ENCODE peak calls at places on chromosomes 16 and 17, in nine cellular contexts. One of them, this sample, is unnamed.

GRCh38 chr16:1812732-1813163 is 13.9 kb downstream of the HAGH start:
- DNase-seq in adrenal gland: peak; percentile 55
- DNase-seq in psoas muscle: no peak
- DNase-seq in A549: peak; percentile 80
- DNase-seq in BE2C: peak; percentile 79
- DNase-seq in progenitor cell of endocrine pancreas: no peak
- DNase-seq in H1: no peak
- DNase-seq in upper lobe of right lung: peak; percentile 92
- DNase-seq in fibroblast of lung: peak; percentile 89
- DNase-seq in this sample: no peak

GRCh38 chr17:17355426-17355825 is 52.3 kb downstream of the NT5M start:
- DNase-seq in upper lobe of right lung: peak; percentile 46
- DNase-seq in adrenal gland: no peak
- DNase-seq in H1: no peak
- DNase-seq in progenitor cell of endocrine pancreas: no peak
- DNase-seq in fibroblast of lung: no peak
- DNase-seq in BE2C: no peak
- DNase-seq in A549: no peak
- DNase-seq in psoas muscle: no peak
- DNase-seq in this sample: no peak

GRCh38 chr17:14197582-14197981 is 39.1 kb downstream of the CDRT15 start:
- DNase-seq in progenitor cell of endocrine pancreas: no peak
- DNase-seq in H1: no peak
- DNase-seq in upper lobe of right lung: no peak
- DNase-seq in A549: no peak
- DNase-seq in adrenal gland: no peak
- DNase-seq in BE2C: no peak
- DNase-seq in fibroblast of lung: no peak
- DNase-seq in psoas muscle: no peak
- DNase-seq in this sample: no peak

GRCh38 chr17:77011173-77012011 is 129.4 kb upstream of the SEC14L1 start:
- DNase-seq in A549: peak; percentile 65
- DNase-seq in BE2C: peak; percentile 72
- DNase-seq in upper lobe of right lung: no peak
- DNase-seq in adrenal gland: peak; percentile 43
- DNase-seq in fibroblast of lung: peak; percentile 62
- DNase-seq in progenitor cell of endocrine pancreas: no peak
- DNase-seq in psoas muscle: no peak
- DNase-seq in H1: peak; percentile 86
- DNase-seq in this sample: no peak

GRCh38 chr17:76000016-76000754 is 470 bp upstream of the CDK3 start:
- DNase-seq in progenitor cell of endocrine pancreas: peak; percentile 50
- DNase-seq in A549: peak; percentile 73
- DNase-seq in H1: peak; percentile 97
- DNase-seq in adrenal gland: peak; percentile 33
- DNase-seq in psoas muscle: peak; percentile 58
- DNase-seq in fibroblast of lung: peak; percentile 28
- DNase-seq in upper lobe of right lung: no peak
- DNase-seq in BE2C: peak; percentile 80
- DNase-seq in this sample: no peak

GRCh38 chr16:67170948-67171649 is 761 bp downstream of the NOL3 start:
- DNase-seq in A549: peak; percentile 51
- DNase-seq in psoas muscle: no peak
- DNase-seq in upper lobe of right lung: no peak
- DNase-seq in progenitor cell of endocrine pancreas: no peak
- DNase-seq in adrenal gland: no peak
- DNase-seq in BE2C: no peak
- DNase-seq in fibroblast of lung: peak; percentile 46
- DNase-seq in H1: no peak
- DNase-seq in this sample: no peak

GRCh38 chr17:27959382-27959709 is 66.2 kb upstream of the LYRM9 start:
- DNase-seq in adrenal gland: no peak
- DNase-seq in upper lobe of right lung: no peak
- DNase-seq in psoas muscle: no peak
- DNase-seq in fibroblast of lung: no peak
- DNase-seq in progenitor cell of endocrine pancreas: no peak
- DNase-seq in A549: no peak
- DNase-seq in H1: no peak
- DNase-seq in BE2C: no peak
- DNase-seq in this sample: no peak

GRCh38 chr17:37301288-37301687 is 74.5 kb upstream of the C17orf78 start:
- DNase-seq in BE2C: no peak
- DNase-seq in progenitor cell of endocrine pancreas: no peak
- DNase-seq in H1: peak; percentile 32
- DNase-seq in fibroblast of lung: peak; percentile 43
- DNase-seq in psoas muscle: no peak
- DNase-seq in adrenal gland: peak; percentile 16
- DNase-seq in A549: peak; percentile 70
- DNase-seq in upper lobe of right lung: no peak
- DNase-seq in this sample: no peak

GRCh38 chr16:26133401-26133800 is 441.6 kb downstream of the HS3ST4 start:
- DNase-seq in BE2C: no peak
- DNase-seq in progenitor cell of endocrine pancreas: no peak
- DNase-seq in H1: no peak
- DNase-seq in upper lobe of right lung: no peak
- DNase-seq in psoas muscle: no peak
- DNase-seq in adrenal gland: no peak
- DNase-seq in fibroblast of lung: no peak
- DNase-seq in A549: no peak
- DNase-seq in this sample: no peak

GRCh38 chr17:14794961-14795360 is 470.2 kb downstream of the PMP22 start:
- DNase-seq in H1: no peak
- DNase-seq in psoas muscle: no peak
- DNase-seq in BE2C: no peak
- DNase-seq in fibroblast of lung: no peak
- DNase-seq in A549: no peak
- DNase-seq in adrenal gland: no peak
- DNase-seq in progenitor cell of endocrine pancreas: no peak
- DNase-seq in upper lobe of right lung: no peak
- DNase-seq in this sample: no peak

DNA sequence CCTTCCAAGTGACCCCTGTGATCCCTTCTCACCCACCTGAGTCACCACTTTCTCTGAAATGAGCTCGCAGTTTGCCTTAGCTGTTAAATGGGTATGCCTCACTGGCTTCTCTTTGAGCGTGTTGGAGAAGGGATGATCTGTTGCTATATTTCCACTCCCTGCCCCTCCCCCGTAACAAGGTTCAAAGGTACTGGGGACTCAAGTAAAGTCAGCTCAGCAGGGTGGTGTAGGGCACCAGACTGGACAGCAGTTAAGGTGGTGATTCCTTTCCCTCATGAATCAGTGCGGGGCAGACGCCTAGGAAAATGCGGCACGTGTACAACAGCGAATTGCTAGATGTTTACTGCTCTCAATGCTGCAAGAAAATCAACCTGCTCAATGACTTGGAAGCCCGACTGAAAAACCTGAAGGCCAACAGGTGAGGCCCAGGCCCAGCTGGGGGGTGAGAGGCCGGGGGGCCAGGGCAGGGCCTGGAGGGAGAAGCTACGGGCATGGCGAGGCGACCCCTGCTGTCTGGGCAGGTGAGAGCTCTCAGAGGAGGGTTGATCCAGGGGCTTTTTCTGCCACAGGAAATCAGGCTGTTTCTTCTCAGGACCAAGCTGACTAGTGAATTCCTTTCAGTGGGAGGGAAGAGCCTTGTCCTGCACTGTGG is 130.3 kb downstream of the RAB11FIP4 start:
- DNase-seq in BE2C: no peak
- DNase-seq in adrenal gland: no peak
- DNase-seq in H1: no peak
- DNase-seq in A549: no peak
- DNase-seq in progenitor cell of endocrine pancreas: no peak
- DNase-seq in fibroblast of lung: no peak
- DNase-seq in psoas muscle: no peak
- DNase-seq in upper lobe of right lung: no peak
- DNase-seq in this sample: no peak
- TF ChIP-seq CTCF in BE2C: no peak
- TF ChIP-seq CTCF in adrenal gland: no peak
- TF ChIP-seq CTCF in H1: no peak
- TF ChIP-seq CTCF in A549: no peak
- TF ChIP-seq CTCF in progenitor cell of endocrine pancreas: no peak
- TF ChIP-seq CTCF in fibroblast of lung: no peak
- TF ChIP-seq CTCF in psoas muscle: no peak
- TF ChIP-seq CTCF in upper lobe of right lung: no peak
- TF ChIP-seq CTCF in this sample: no peak

GRCh38 chr16:19167710-19168172 is 299 bp upstream of the SYT17 start:
- DNase-seq in BE2C: peak; percentile 73
- DNase-seq in upper lobe of right lung: peak; percentile 92
- DNase-seq in adrenal gland: peak; percentile 56
- DNase-seq in H1: peak; percentile 84
- DNase-seq in progenitor cell of endocrine pancreas: peak; percentile 79
- DNase-seq in psoas muscle: peak; percentile 74
- DNase-seq in A549: peak; percentile 90
- DNase-seq in fibroblast of lung: peak; percentile 72
- DNase-seq in this sample: peak; percentile 79
- TF ChIP-seq CTCF in BE2C: peak; percentile 42
- TF ChIP-seq CTCF in upper lobe of right lung: peak; percentile 88
- TF ChIP-seq CTCF in adrenal gland: peak; percentile 78
- TF ChIP-seq CTCF in H1: peak; percentile 89
- TF ChIP-seq CTCF in progenitor cell of endocrine pancreas: peak; percentile 91
- TF ChIP-seq CTCF in psoas muscle: peak; percentile 67
- TF ChIP-seq CTCF in A549: peak; percentile 97
- TF ChIP-seq CTCF in fibroblast of lung: peak; percentile 40
- TF ChIP-seq CTCF in this sample: peak; percentile 88

DNA sequence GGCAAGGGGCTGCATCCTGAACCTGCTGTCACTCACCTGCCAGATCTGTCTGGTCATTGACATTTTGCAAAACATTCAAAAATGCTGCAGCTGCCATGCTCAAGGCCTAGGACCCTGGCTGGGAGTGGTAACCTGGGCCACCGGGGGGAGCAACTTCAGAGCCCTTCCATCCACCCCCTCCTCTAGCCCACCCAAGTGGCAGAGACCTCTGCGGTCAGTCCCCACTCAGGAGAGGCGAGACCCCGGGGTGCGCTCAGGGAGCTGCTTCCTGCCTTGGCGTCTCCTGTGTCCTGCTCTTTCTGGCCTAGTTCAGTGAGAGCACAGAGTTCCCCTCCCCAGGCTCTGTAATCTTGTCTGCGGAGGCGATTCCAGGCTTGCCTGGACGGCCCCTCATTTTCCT is 108.8 kb downstream of the CCDC182 start:
- DNase-seq in adrenal gland: no peak
- DNase-seq in progenitor cell of endocrine pancreas: no peak
- DNase-seq in BE2C: no peak
- DNase-seq in fibroblast of lung: no peak
- DNase-seq in upper lobe of right lung: no peak
- DNase-seq in H1: no peak
- DNase-seq in A549: no peak
- DNase-seq in psoas muscle: peak; percentile 44
- DNase-seq in this sample: no peak
- TF ChIP-seq CTCF in adrenal gland: no peak
- TF ChIP-seq CTCF in progenitor cell of endocrine pancreas: no peak
- TF ChIP-seq CTCF in BE2C: no peak
- TF ChIP-seq CTCF in fibroblast of lung: no peak
- TF ChIP-seq CTCF in upper lobe of right lung: no peak
- TF ChIP-seq CTCF in H1: peak; percentile 12
- TF ChIP-seq CTCF in A549: no peak
- TF ChIP-seq CTCF in psoas muscle: no peak
- TF ChIP-seq CTCF in this sample: no peak

DNA sequence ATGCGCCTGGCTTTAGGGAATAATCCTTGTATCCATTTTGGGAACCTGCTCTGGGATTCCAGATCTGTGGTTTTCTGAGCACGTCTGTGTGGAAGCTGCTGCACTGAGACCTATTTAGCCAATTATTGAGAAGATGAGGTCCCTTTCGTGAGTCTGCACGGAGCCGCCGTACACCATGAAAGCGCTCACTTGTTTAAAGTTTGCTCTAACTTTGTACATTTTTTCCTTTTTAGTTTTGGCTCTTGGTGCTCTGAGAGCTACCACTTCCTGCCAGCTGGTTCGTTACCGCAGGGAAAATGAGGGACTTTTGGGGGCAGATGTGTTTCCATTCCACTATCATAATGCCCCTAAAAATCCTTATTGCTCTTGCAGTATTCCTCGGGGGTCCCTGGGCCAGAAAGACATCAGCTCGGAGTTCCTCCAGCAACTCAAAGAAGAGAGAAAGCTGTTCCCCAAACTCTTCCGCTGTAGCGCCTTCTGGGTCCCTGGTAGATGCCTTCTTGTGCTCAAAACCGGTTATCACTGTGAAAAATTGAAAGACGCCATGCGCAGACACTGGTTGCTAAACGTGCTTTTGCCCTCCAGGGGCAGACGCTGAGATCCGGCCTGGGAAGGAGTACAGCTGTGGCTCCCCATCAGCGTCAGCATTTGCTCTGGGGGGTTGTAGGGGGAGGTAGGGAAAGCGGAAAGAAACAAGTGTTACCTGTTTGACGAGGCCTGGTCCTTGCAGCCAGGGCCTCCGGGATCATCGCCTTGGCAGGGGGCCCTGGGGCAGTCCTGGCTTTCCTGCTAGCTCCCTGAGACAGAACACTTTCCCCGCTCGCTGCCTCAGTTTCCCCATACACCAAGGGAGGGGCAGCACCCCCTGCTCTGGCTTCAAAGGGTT is 238.1 kb downstream of the MRTFB start:
- DNase-seq in adrenal gland: no peak
- DNase-seq in A549: no peak
- DNase-seq in BE2C: peak; percentile 49
- DNase-seq in fibroblast of lung: peak; percentile 31
- DNase-seq in H1: no peak
- DNase-seq in progenitor cell of endocrine pancreas: peak; percentile 51
- DNase-seq in psoas muscle: peak; percentile 64
- DNase-seq in upper lobe of right lung: no peak
- DNase-seq in this sample: peak; percentile 72
- TF ChIP-seq CTCF in adrenal gland: no peak
- TF ChIP-seq CTCF in A549: no peak
- TF ChIP-seq CTCF in BE2C: peak; percentile 41
- TF ChIP-seq CTCF in fibroblast of lung: peak; percentile 10
- TF ChIP-seq CTCF in H1: peak; percentile 49
- TF ChIP-seq CTCF in progenitor cell of endocrine pancreas: peak; percentile 42
- TF ChIP-seq CTCF in psoas muscle: no peak
- TF ChIP-seq CTCF in upper lobe of right lung: no peak
- TF ChIP-seq CTCF in this sample: peak; percentile 36

GRCh38 chr17:57283203-57283971 is 27.1 kb downstream of the MSI2 start:
- DNase-seq in H1: no peak
- DNase-seq in progenitor cell of endocrine pancreas: no peak
- DNase-seq in fibroblast of lung: no peak
- DNase-seq in BE2C: no peak
- DNase-seq in A549: no peak
- DNase-seq in psoas muscle: no peak
- DNase-seq in upper lobe of right lung: no peak
- DNase-seq in adrenal gland: no peak
- DNase-seq in this sample: no peak

GRCh38 chr17:57284984-57285646 is 28.8 kb downstream of the MSI2 start:
- DNase-seq in adrenal gland: no peak
- DNase-seq in upper lobe of right lung: no peak
- DNase-seq in H1: no peak
- DNase-seq in progenitor cell of endocrine pancreas: no peak
- DNase-seq in BE2C: no peak
- DNase-seq in fibroblast of lung: no peak
- DNase-seq in psoas muscle: no peak
- DNase-seq in A549: no peak
- DNase-seq in this sample: no peak

GRCh38 chr17:57279432-57279831 is 23.1 kb downstream of the MSI2 start:
- DNase-seq in A549: no peak
- DNase-seq in H1: no peak
- DNase-seq in progenitor cell of endocrine pancreas: no peak
- DNase-seq in adrenal gland: peak; percentile 66
- DNase-seq in BE2C: no peak
- DNase-seq in fibroblast of lung: no peak
- DNase-seq in upper lobe of right lung: no peak
- DNase-seq in psoas muscle: no peak
- DNase-seq in this sample: no peak

GRCh38 chr17:57284583-57284982 is 28.3 kb downstream of the MSI2 start:
- DNase-seq in H1: no peak
- DNase-seq in BE2C: no peak
- DNase-seq in A549: no peak
- DNase-seq in progenitor cell of endocrine pancreas: no peak
- DNase-seq in fibroblast of lung: no peak
- DNase-seq in psoas muscle: no peak
- DNase-seq in upper lobe of right lung: no peak
- DNase-seq in adrenal gland: no peak
- DNase-seq in this sample: no peak

GRCh38 chr17:57281887-57282653 is 25.7 kb downstream of the MSI2 start:
- DNase-seq in A549: no peak
- DNase-seq in H1: no peak
- DNase-seq in adrenal gland: no peak
- DNase-seq in psoas muscle: no peak
- DNase-seq in fibroblast of lung: no peak
- DNase-seq in progenitor cell of endocrine pancreas: no peak
- DNase-seq in BE2C: no peak
- DNase-seq in upper lobe of right lung: no peak
- DNase-seq in this sample: no peak
- TF ChIP-seq CTCF in A549: no peak
- TF ChIP-seq CTCF in H1: no peak
- TF ChIP-seq CTCF in adrenal gland: peak; percentile 4
- TF ChIP-seq CTCF in psoas muscle: no peak
- TF ChIP-seq CTCF in fibroblast of lung: no peak
- TF ChIP-seq CTCF in progenitor cell of endocrine pancreas: no peak
- TF ChIP-seq CTCF in BE2C: peak; percentile 14
- TF ChIP-seq CTCF in upper lobe of right lung: no peak
- TF ChIP-seq CTCF in this sample: no peak

This sample was measured in type B pancreatic cell.